ENCODE peak calls at places on chromosomes 12 and 14, in five cellular contexts. C is PC-9, F is stomach, D is neural crest cell, X is HepG2. O is an unnamed sample.

GRCh38 chr12:113479578-113480335 is 8.1 kb upstream of the LHX5 start:
- DNase-seq in D (peak), F (no peak), X (peak), C (no peak), O (no peak)

GRCh38 chr12:124862768-124863408 is 776 bp downstream of the SCARB1 start:
- DNase-seq in D (no peak), C (no peak), X (no peak), F (no peak), O (no peak)

GRCh38 chr12:81015510-81015909 is 62.4 kb upstream of the ACSS3 start:
- DNase-seq in F (no peak), X (peak), C (no peak), D (no peak), O (no peak)

GRCh38 chr12:52200783-52201519 is 9.1 kb upstream of the KRT80 start:
- DNase-seq in X (no peak), C (peak), F (no peak), D (no peak), O (no peak)

GRCh38 chr12:131395971-131396573 is 314.8 kb upstream of the SFSWAP start:
- DNase-seq in X (no peak), D (no peak), C (no peak), F (no peak), O (no peak)

GRCh38 chr12:14910090-14910915 is 24.6 kb upstream of the MGP start:
- DNase-seq in C (peak), X (no peak), F (no peak), D (no peak), O (no peak)

GRCh38 chr12:76698316-76698715 is 65.6 kb upstream of the ZDHHC17 start:
- DNase-seq in D (no peak), X (no peak), F (no peak), C (no peak), O (no peak)

GRCh38 chr14:55277972-55278740 is 6.9 kb downstream of the FBXO34 start:
- DNase-seq in X (no peak), D (no peak), F (no peak), C (no peak), O (no peak)

GRCh38 chr12:79925492-79925891 is 9.4 kb downstream of the PPP1R12A start:
- DNase-seq in X (no peak), C (no peak), D (no peak), F (no peak), O (no peak)

GRCh38 chr12:107992870-107993451 is 136.1 kb upstream of the WSCD2 start:
- DNase-seq in C (no peak), X (peak), D (peak), F (no peak), O (no peak)

GRCh38 chr14:38074091-38074490 is 133.6 kb upstream of the SSTR1 start:
- DNase-seq in X (no peak), F (no peak), D (no peak), C (no peak), O (no peak)

GRCh38 chr12:87866602-87867292 is 162.5 kb downstream of the C12orf50 start:
- DNase-seq in X (peak), D (no peak), C (no peak), F (no peak), O (no peak)

GRCh38 chr12:97912943-97913342 is 450.3 kb downstream of the RMST start:
- DNase-seq in D (no peak), C (no peak), X (no peak), F (no peak), O (no peak)

GRCh38 chr12:96892104-96892503 is 15.0 kb upstream of the NEDD1 start:
- DNase-seq in C (no peak), X (no peak), D (no peak), F (no peak), O (no peak)

GRCh38 chr12:104763163-104763805 is 194.8 kb downstream of the SLC41A2 start:
- DNase-seq in X (no peak), F (no peak), D (no peak), C (peak), O (no peak)

GRCh38 chr14:92103363-92103762 is 3.0 kb downstream of the ATXN3 start:
- DNase-seq in D (no peak), X (no peak), F (no peak), C (no peak), O (no peak)

GRCh38 chr12:24226745-24227350 is 277.4 kb upstream of the SOX5 start:
- DNase-seq in F (no peak), D (no peak), C (no peak), X (peak), O (no peak)

GRCh38 chr14:72451081-72451972 is 442.6 kb downstream of the DPF3 start:
- DNase-seq in C (no peak), F (no peak), D (no peak), X (no peak), O (no peak)

GRCh38 chr14:104687601-104688504 is 1.6 kb upstream of the INF2 start:
- DNase-seq in C (peak), D (no peak), F (peak), X (peak), O (no peak)

GRCh38 chr12:119020377-119021360 is 39.3 kb downstream of the SRRM4 start:
- DNase-seq in D (peak), X (peak), F (peak), C (no peak), O (peak)

GRCh38 chr12:127336416-127336815 is 930.6 kb upstream of the TMEM132C start:
- DNase-seq in X (no peak), D (no peak), F (no peak), C (no peak), O (no peak)

GRCh38 chr12:115638753-115639666 is 638.5 kb downstream of the MED13L start:
- DNase-seq in C (no peak), F (no peak), D (no peak), X (no peak), O (no peak)

GRCh38 chr12:65823481-65824313 is 586 bp upstream of the HMGA2 start:
- DNase-seq in F (peak), X (peak), D (peak), C (peak), O (peak)

GRCh38 chr12:118183711-118184110 is 47.8 kb downstream of the PEBP1 start:
- DNase-seq in X (no peak), D (no peak), C (no peak), F (no peak), O (no peak)

GRCh38 chr12:42742691-42743090 is 153.1 kb upstream of the PRICKLE1 start:
- DNase-seq in D (no peak), X (no peak), C (no peak), F (no peak), O (no peak)

GRCh38 chr14:69615471-69616407 is 4.3 kb downstream of the SUSD6 start:
- DNase-seq in C (no peak), X (no peak), F (peak), D (no peak), O (no peak)

DNA sequence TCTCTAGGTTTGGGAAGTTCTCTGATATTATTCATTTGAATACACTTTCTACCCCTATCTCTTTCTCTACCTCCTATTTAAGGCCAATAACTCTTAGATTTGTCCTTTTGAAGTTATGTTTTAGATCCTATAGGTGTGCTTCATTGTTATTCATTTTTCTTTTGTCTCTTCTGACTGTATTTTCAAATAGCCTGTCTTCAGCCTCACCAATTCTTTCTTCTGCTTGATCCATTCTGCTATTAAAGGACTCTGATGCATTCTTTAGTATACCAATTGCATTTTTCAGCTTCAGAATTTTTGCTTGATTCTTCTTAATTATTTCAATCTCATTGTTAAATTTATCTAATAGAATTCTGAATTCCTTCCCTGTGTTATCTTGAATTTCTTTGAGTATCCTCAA is 199.2 kb downstream of the CRADD start:
- DNase-seq in C (no peak), F (no peak), X (no peak), D (no peak), O (no peak)
- TF ChIP-seq CTCF in C (no peak), F (no peak), X (no peak), D (no peak), O (no peak)

GRCh38 chr12:93407283-93407962 is 29.7 kb downstream of the NUDT4 start:
- DNase-seq in C (no peak), F (no peak), D (no peak), X (no peak), O (no peak)
- TF ChIP-seq CTCF in C (no peak), F (no peak), D (no peak), X (no peak), O (no peak)

DNA sequence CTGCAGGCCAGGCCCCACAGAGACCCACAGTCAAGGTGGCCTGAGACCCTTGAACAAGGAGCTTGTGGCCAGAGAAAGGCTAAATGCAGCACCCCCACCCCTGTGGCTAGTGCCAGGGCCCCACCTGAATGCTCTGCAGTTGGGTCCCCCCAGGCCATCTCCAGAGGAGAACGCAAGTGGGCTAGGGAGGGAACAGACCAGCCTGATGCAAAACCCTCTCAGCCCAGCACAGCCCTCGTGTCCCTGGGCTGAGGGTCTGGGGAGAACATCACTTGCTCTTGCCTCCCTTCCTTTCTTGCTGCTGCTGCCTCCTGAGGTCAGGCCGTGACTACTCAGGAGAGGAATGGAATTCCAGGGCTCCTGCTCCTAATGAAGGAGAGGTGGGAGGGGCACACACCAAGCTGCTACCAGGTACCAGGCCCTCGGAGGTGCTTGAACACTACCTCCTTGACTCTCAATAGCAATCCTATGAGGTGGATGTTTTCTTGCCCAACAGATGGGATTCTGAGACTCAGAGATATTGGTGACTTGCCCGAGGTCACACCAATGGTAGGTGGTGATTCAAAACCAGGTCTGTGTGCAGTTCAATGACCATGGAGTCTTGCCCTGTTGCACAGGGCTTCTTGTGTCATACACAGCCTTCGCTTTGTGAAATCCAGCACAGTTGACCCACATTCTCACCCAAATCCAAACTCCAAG is 45.5 kb downstream of the PSMA6 start:
- DNase-seq in D (no peak), F (no peak), X (no peak), C (peak), O (no peak)
- TF ChIP-seq CTCF in D (no peak), F (no peak), X (peak), C (no peak), O (no peak)

GRCh38 chr12:84497819-84498218 is 414.8 kb downstream of the SLC6A15 start:
- DNase-seq in F (no peak), X (peak), C (no peak), D (no peak), O (no peak)
- TF ChIP-seq CTCF in F (no peak), X (peak), C (no peak), D (no peak), O (peak)

GRCh38 chr14:56524971-56525677 is 54.5 kb upstream of the TMEM260 start:
- DNase-seq in F (no peak), D (no peak), X (no peak), C (no peak), O (no peak)

GRCh38 chr14:56532546-56532945 is 47.1 kb upstream of the TMEM260 start:
- DNase-seq in D (no peak), C (no peak), F (no peak), X (no peak), O (no peak)

GRCh38 chr14:56534656-56535055 is 44.9 kb upstream of the TMEM260 start:
- DNase-seq in C (no peak), D (no peak), F (no peak), X (no peak), O (peak)

GRCh38 chr14:56528927-56529326 is 50.7 kb upstream of the TMEM260 start:
- DNase-seq in X (no peak), F (no peak), D (no peak), C (no peak), O (peak)
- TF ChIP-seq CTCF in X (no peak), F (no peak), D (no peak), C (no peak), O (no peak)

GRCh38 chr12:122949405-122949804 is 16.9 kb downstream of the ABCB9 start:
- DNase-seq in D (no peak), C (no peak), X (no peak), F (no peak), O (no peak)

GRCh38 chr12:122945047-122945592 is 21.1 kb downstream of the ABCB9 start:
- DNase-seq in F (no peak), X (no peak), D (no peak), C (no peak), O (no peak)

GRCh38 chr12:122946690-122947271 is 19.5 kb downstream of the ABCB9 start:
- DNase-seq in C (peak), D (no peak), X (peak), F (peak), O (peak)

GRCh38 chr12:122948605-122949004 is 17.7 kb downstream of the ABCB9 start:
- DNase-seq in D (no peak), F (no peak), X (no peak), C (no peak), O (no peak)

GRCh38 chr12:122947352-122947792 is 18.9 kb downstream of the ABCB9 start:
- DNase-seq in F (peak), C (no peak), X (no peak), D (no peak), O (no peak)
- TF ChIP-seq CTCF in F (no peak), C (no peak), X (peak), D (no peak), O (no peak)

GRCh38 chr14:101559624-101560533 is 1.4 kb upstream of the DIO3 start:
- DNase-seq in X (no peak), C (no peak), D (peak), F (no peak), O (no peak)
- TF ChIP-seq CTCF in X (peak), C (no peak), D (peak), F (no peak), O (peak)